ENCODE peak calls at places on chromosomes 12 and 14, in four cellular contexts. J is Panc1; W is effector memory CD4-positive, alpha-beta T cell; N is heart left ventricle. R is an unnamed sample.

GRCh38 chr12:89134213-89134770 is 218.0 kb downstream of the DUSP6 start:
- DNase-seq in N (no peak), W (no peak), J (no peak), R (peak)

GRCh38 chr12:95368931-95369330 is 105.0 kb upstream of the METAP2 start:
- DNase-seq in N (no peak), J (no peak), W (no peak), R (no peak)

GRCh38 chr14:79265366-79265765 is 945.9 kb downstream of the DIO2 start:
- DNase-seq in N (no peak), J (no peak), W (no peak), R (no peak)

GRCh38 chr12:30450872-30451271 is 244.8 kb downstream of the IPO8 start:
- DNase-seq in W (no peak), N (no peak), J (no peak), R (peak)

GRCh38 chr12:81332054-81332453 is 254.2 kb downstream of the ACSS3 start:
- DNase-seq in W (no peak), J (no peak), N (no peak), R (no peak)

GRCh38 chr12:122297494-122297893 is 31.2 kb upstream of the VPS33A start:
- DNase-seq in W (no peak), N (no peak), J (no peak), R (no peak)

GRCh38 chr12:51890511-51891171 is 2.7 kb downstream of the ANKRD33 start:
- DNase-seq in W (no peak), N (no peak), J (no peak), R (no peak)

GRCh38 chr12:76106631-76107030 is 22.1 kb upstream of the NAP1L1 start:
- DNase-seq in N (no peak), W (no peak), J (no peak), R (no peak)

GRCh38 chr12:64044171-64044570 is 177.9 kb downstream of the KICS2 start:
- DNase-seq in W (no peak), N (no peak), J (no peak), R (no peak)